ENCODE peak calls at places on chromosomes 7 and 10, in eight cellular contexts. One of them, this sample, is unnamed.

GRCh38 chr10:92689663-92690210 is at the start of gene HHEX:
- DNase-seq in stimulated activated CD4-positive, alpha-beta T cell treated with anti-CD3 and anti-CD28 coated beads, Interleukin-15, amount 100 ng/mL, for 24 hours: peak
- DNase-seq in HEK293T: peak
- DNase-seq in ascending aorta: no peak
- DNase-seq in H9: peak
- DNase-seq in activated CD8-positive, alpha-beta memory T cell treated with anti-CD3 and anti-CD28 coated beads for 1 hour: peak
- DNase-seq in HAP-1: peak
- DNase-seq in NCI-H2081 treated with DMSO at 0.1 percent for 48 hours: no peak
- DNase-seq in this sample: no peak

GRCh38 chr10:15084502-15084922 is 4.1 kb downstream of the ACBD7 start:
- DNase-seq in stimulated activated CD4-positive, alpha-beta T cell treated with anti-CD3 and anti-CD28 coated beads, Interleukin-15, amount 100 ng/mL, for 24 hours: no peak
- DNase-seq in HAP-1: peak
- DNase-seq in ascending aorta: no peak
- DNase-seq in H9: peak
- DNase-seq in activated CD8-positive, alpha-beta memory T cell treated with anti-CD3 and anti-CD28 coated beads for 1 hour: no peak
- DNase-seq in NCI-H2081 treated with DMSO at 0.1 percent for 48 hours: no peak
- DNase-seq in HEK293T: peak
- DNase-seq in this sample: peak

GRCh38 chr10:19658622-19659233 is 157.5 kb upstream of the PLXDC2 start:
- DNase-seq in ascending aorta: no peak
- DNase-seq in NCI-H2081 treated with DMSO at 0.1 percent for 48 hours: no peak
- DNase-seq in H9: no peak
- DNase-seq in stimulated activated CD4-positive, alpha-beta T cell treated with anti-CD3 and anti-CD28 coated beads, Interleukin-15, amount 100 ng/mL, for 24 hours: no peak
- DNase-seq in HEK293T: no peak
- DNase-seq in activated CD8-positive, alpha-beta memory T cell treated with anti-CD3 and anti-CD28 coated beads for 1 hour: no peak
- DNase-seq in HAP-1: no peak
- DNase-seq in this sample: no peak

GRCh38 chr7:105664816-105665525 is 83.7 kb upstream of the EFCAB10 start:
- DNase-seq in HAP-1: peak
- DNase-seq in stimulated activated CD4-positive, alpha-beta T cell treated with anti-CD3 and anti-CD28 coated beads, Interleukin-15, amount 100 ng/mL, for 24 hours: no peak
- DNase-seq in H9: peak
- DNase-seq in HEK293T: peak
- DNase-seq in NCI-H2081 treated with DMSO at 0.1 percent for 48 hours: peak
- DNase-seq in ascending aorta: no peak
- DNase-seq in activated CD8-positive, alpha-beta memory T cell treated with anti-CD3 and anti-CD28 coated beads for 1 hour: no peak
- DNase-seq in this sample: peak

GRCh38 chr10:47146571-47146970 is 153.4 kb upstream of the GDF10 start:
- DNase-seq in activated CD8-positive, alpha-beta memory T cell treated with anti-CD3 and anti-CD28 coated beads for 1 hour: no peak
- DNase-seq in HEK293T: no peak
- DNase-seq in HAP-1: no peak
- DNase-seq in stimulated activated CD4-positive, alpha-beta T cell treated with anti-CD3 and anti-CD28 coated beads, Interleukin-15, amount 100 ng/mL, for 24 hours: no peak
- DNase-seq in H9: no peak
- DNase-seq in ascending aorta: no peak
- DNase-seq in NCI-H2081 treated with DMSO at 0.1 percent for 48 hours: no peak
- DNase-seq in this sample: no peak

GRCh38 chr7:95599069-95599468 is 2.8 kb upstream of the PDK4 start:
- DNase-seq in stimulated activated CD4-positive, alpha-beta T cell treated with anti-CD3 and anti-CD28 coated beads, Interleukin-15, amount 100 ng/mL, for 24 hours: no peak
- DNase-seq in ascending aorta: no peak
- DNase-seq in activated CD8-positive, alpha-beta memory T cell treated with anti-CD3 and anti-CD28 coated beads for 1 hour: no peak
- DNase-seq in H9: no peak
- DNase-seq in NCI-H2081 treated with DMSO at 0.1 percent for 48 hours: no peak
- DNase-seq in HAP-1: no peak
- DNase-seq in HEK293T: no peak
- DNase-seq in this sample: no peak

GRCh38 chr7:3657201-3657600 is 356.1 kb downstream of the SDK1 start:
- DNase-seq in HEK293T: no peak
- DNase-seq in NCI-H2081 treated with DMSO at 0.1 percent for 48 hours: no peak
- DNase-seq in H9: no peak
- DNase-seq in stimulated activated CD4-positive, alpha-beta T cell treated with anti-CD3 and anti-CD28 coated beads, Interleukin-15, amount 100 ng/mL, for 24 hours: no peak
- DNase-seq in HAP-1: no peak
- DNase-seq in activated CD8-positive, alpha-beta memory T cell treated with anti-CD3 and anti-CD28 coated beads for 1 hour: no peak
- DNase-seq in ascending aorta: no peak
- DNase-seq in this sample: no peak

GRCh38 chr10:72742797-72743196 is 50.9 kb downstream of the MCU start:
- DNase-seq in HEK293T: no peak
- DNase-seq in HAP-1: no peak
- DNase-seq in ascending aorta: no peak
- DNase-seq in H9: no peak
- DNase-seq in activated CD8-positive, alpha-beta memory T cell treated with anti-CD3 and anti-CD28 coated beads for 1 hour: no peak
- DNase-seq in stimulated activated CD4-positive, alpha-beta T cell treated with anti-CD3 and anti-CD28 coated beads, Interleukin-15, amount 100 ng/mL, for 24 hours: no peak
- DNase-seq in NCI-H2081 treated with DMSO at 0.1 percent for 48 hours: no peak
- DNase-seq in this sample: no peak

GRCh38 chr7:101133621-101134398 is 6.9 kb downstream of the SERPINE1 start:
- DNase-seq in ascending aorta: no peak
- DNase-seq in HEK293T: no peak
- DNase-seq in activated CD8-positive, alpha-beta memory T cell treated with anti-CD3 and anti-CD28 coated beads for 1 hour: no peak
- DNase-seq in HAP-1: no peak
- DNase-seq in H9: no peak
- DNase-seq in NCI-H2081 treated with DMSO at 0.1 percent for 48 hours: no peak
- DNase-seq in stimulated activated CD4-positive, alpha-beta T cell treated with anti-CD3 and anti-CD28 coated beads, Interleukin-15, amount 100 ng/mL, for 24 hours: no peak
- DNase-seq in this sample: no peak

GRCh38 chr10:94288361-94289116 is 74.2 kb downstream of the NOC3L start:
- DNase-seq in HAP-1: no peak
- DNase-seq in H9: no peak
- DNase-seq in stimulated activated CD4-positive, alpha-beta T cell treated with anti-CD3 and anti-CD28 coated beads, Interleukin-15, amount 100 ng/mL, for 24 hours: no peak
- DNase-seq in ascending aorta: no peak
- DNase-seq in NCI-H2081 treated with DMSO at 0.1 percent for 48 hours: no peak
- DNase-seq in HEK293T: no peak
- DNase-seq in activated CD8-positive, alpha-beta memory T cell treated with anti-CD3 and anti-CD28 coated beads for 1 hour: no peak
- DNase-seq in this sample: no peak

GRCh38 chr7:81846398-81846797 is 76.6 kb upstream of the HGF start:
- DNase-seq in NCI-H2081 treated with DMSO at 0.1 percent for 48 hours: no peak
- DNase-seq in H9: no peak
- DNase-seq in HAP-1: no peak
- DNase-seq in activated CD8-positive, alpha-beta memory T cell treated with anti-CD3 and anti-CD28 coated beads for 1 hour: no peak
- DNase-seq in ascending aorta: no peak
- DNase-seq in stimulated activated CD4-positive, alpha-beta T cell treated with anti-CD3 and anti-CD28 coated beads, Interleukin-15, amount 100 ng/mL, for 24 hours: no peak
- DNase-seq in HEK293T: no peak
- DNase-seq in this sample: no peak

GRCh38 chr10:17673517-17674051 is 29.6 kb downstream of the STAM start:
- DNase-seq in NCI-H2081 treated with DMSO at 0.1 percent for 48 hours: no peak
- DNase-seq in HAP-1: no peak
- DNase-seq in HEK293T: no peak
- DNase-seq in stimulated activated CD4-positive, alpha-beta T cell treated with anti-CD3 and anti-CD28 coated beads, Interleukin-15, amount 100 ng/mL, for 24 hours: no peak
- DNase-seq in H9: peak
- DNase-seq in activated CD8-positive, alpha-beta memory T cell treated with anti-CD3 and anti-CD28 coated beads for 1 hour: no peak
- DNase-seq in ascending aorta: no peak
- DNase-seq in this sample: no peak

GRCh38 chr7:139889186-139889871 is 60.3 kb downstream of the TBXAS1 start:
- DNase-seq in stimulated activated CD4-positive, alpha-beta T cell treated with anti-CD3 and anti-CD28 coated beads, Interleukin-15, amount 100 ng/mL, for 24 hours: no peak
- DNase-seq in H9: no peak
- DNase-seq in NCI-H2081 treated with DMSO at 0.1 percent for 48 hours: no peak
- DNase-seq in HEK293T: no peak
- DNase-seq in activated CD8-positive, alpha-beta memory T cell treated with anti-CD3 and anti-CD28 coated beads for 1 hour: no peak
- DNase-seq in HAP-1: no peak
- DNase-seq in ascending aorta: no peak
- DNase-seq in this sample: no peak

GRCh38 chr10:131651674-131652093 is 249.1 kb upstream of the PPP2R2D start:
- DNase-seq in activated CD8-positive, alpha-beta memory T cell treated with anti-CD3 and anti-CD28 coated beads for 1 hour: no peak
- DNase-seq in H9: peak
- DNase-seq in ascending aorta: no peak
- DNase-seq in stimulated activated CD4-positive, alpha-beta T cell treated with anti-CD3 and anti-CD28 coated beads, Interleukin-15, amount 100 ng/mL, for 24 hours: no peak
- DNase-seq in HAP-1: no peak
- DNase-seq in NCI-H2081 treated with DMSO at 0.1 percent for 48 hours: no peak
- DNase-seq in HEK293T: no peak
- DNase-seq in this sample: no peak

GRCh38 chr10:63268139-63268797 is 135.1 kb downstream of the NRBF2 start:
- DNase-seq in stimulated activated CD4-positive, alpha-beta T cell treated with anti-CD3 and anti-CD28 coated beads, Interleukin-15, amount 100 ng/mL, for 24 hours: no peak
- DNase-seq in NCI-H2081 treated with DMSO at 0.1 percent for 48 hours: no peak
- DNase-seq in HEK293T: no peak
- DNase-seq in activated CD8-positive, alpha-beta memory T cell treated with anti-CD3 and anti-CD28 coated beads for 1 hour: no peak
- DNase-seq in ascending aorta: no peak
- DNase-seq in HAP-1: peak
- DNase-seq in H9: no peak
- DNase-seq in this sample: no peak